ENCODE peak calls at places on chromosomes 1 and 21, in nine cellular contexts. P, X, N, F, M, K, H, U and W are unnamed samples.

GRCh38 chr21:39314155-39315027 is 959 bp upstream of the BRWD1 start:
- DNase-seq in M (peak; percentile 76), N (peak; percentile 59), U (peak; percentile 65), H (peak; percentile 75), F (no peak), K (peak; percentile 52), P (peak; percentile 47), X (no peak), W (peak; percentile 69)

GRCh38 chr21:39159342-39160063 is 23.7 kb downstream of the PSMG1 start:
- DNase-seq in P (no peak), F (no peak), X (no peak), H (no peak), U (peak; percentile 59), N (no peak), K (no peak), M (no peak), W (no peak)

GRCh38 chr1:7703321-7704213 is 67.5 kb upstream of the VAMP3 start:
- DNase-seq in K (no peak), U (no peak), X (peak; percentile 84), P (peak; percentile 28), H (no peak), M (no peak), N (no peak), F (no peak), W (no peak)

GRCh38 chr1:152036316-152037216 is at the start of gene S100A11:
- DNase-seq in N (peak; percentile 95), P (peak; percentile 81), H (peak; percentile 89), M (peak; percentile 73), U (peak; percentile 82), X (peak; percentile 97), F (peak; percentile 92), K (peak; percentile 80), W (peak; percentile 85)

GRCh38 chr1:10761503-10762152 is 34.8 kb downstream of the CASZ1 start:
- DNase-seq in F (peak; percentile 69), X (no peak), M (peak; percentile 69), U (no peak), K (no peak), P (peak; percentile 35), H (no peak), N (no peak), W (peak; percentile 9)

GRCh38 chr1:90391116-90391515 is 326.0 kb downstream of the BARHL2 start:
- DNase-seq in X (no peak), H (peak; percentile 65), K (no peak), P (no peak), F (no peak), U (peak; percentile 26), M (peak; percentile 49), N (no peak), W (peak; percentile 58)

GRCh38 chr1:204904228-204904810 is 33.7 kb downstream of the NFASC start:
- DNase-seq in M (no peak), F (no peak), U (no peak), K (no peak), P (no peak), X (no peak), N (no peak), H (no peak), W (no peak)

GRCh38 chr1:231958448-231958847 is 331.9 kb downstream of the DISC1 start:
- DNase-seq in U (peak; percentile 49), X (no peak), K (no peak), F (no peak), N (no peak), P (no peak), M (no peak), H (no peak), W (no peak)

GRCh38 chr1:111989531-111990025 is at the start of gene KCND3:
- DNase-seq in X (peak; percentile 79), K (peak; percentile 64), M (no peak), N (peak; percentile 55), P (peak; percentile 55), F (no peak), H (no peak), U (peak; percentile 3), W (peak; percentile 21)

GRCh38 chr1:236806634-236807033 is 11.5 kb downstream of the MTR start:
- DNase-seq in M (no peak), X (no peak), P (no peak), F (no peak), N (no peak), K (no peak), U (no peak), H (no peak), W (no peak)

GRCh38 chr1:95506736-95507404 is 272.9 kb downstream of the RWDD3 start:
- DNase-seq in U (no peak), X (no peak), M (no peak), P (no peak), K (no peak), F (no peak), N (no peak), H (no peak), W (no peak)

GRCh38 chr1:84774674-84775548 is 84.7 kb upstream of the SSX2IP start:
- DNase-seq in U (no peak), M (no peak), K (no peak), F (no peak), N (no peak), H (no peak), P (no peak), X (no peak), W (no peak)

GRCh38 chr1:45840704-45841103 is 37.3 kb downstream of the MAST2 start:
- DNase-seq in F (no peak), M (no peak), K (no peak), P (no peak), H (no peak), X (no peak), N (no peak), U (no peak), W (no peak)

GRCh38 chr1:22662318-22662717 is 9.3 kb downstream of the C1QB start:
- DNase-seq in H (no peak), U (no peak), P (no peak), X (no peak), F (no peak), K (no peak), N (no peak), M (no peak), W (no peak)

GRCh38 chr1:226063362-226064167 is 1.0 kb downstream of the H3-3A start:
- DNase-seq in M (peak; percentile 67), N (peak; percentile 57), U (peak; percentile 28), K (peak; percentile 70), X (peak; percentile 89), H (peak; percentile 12), F (peak; percentile 58), P (peak; percentile 52), W (peak; percentile 40)

GRCh38 chr1:210360852-210361477 is 32.3 kb downstream of the HHAT start:
- DNase-seq in K (peak; percentile 56), H (peak; percentile 82), F (no peak), U (peak; percentile 74), P (no peak), N (no peak), M (peak; percentile 49), X (no peak), W (peak; percentile 71)

GRCh38 chr21:42113926-42114409 is 42.9 kb downstream of the UMODL1 start:
- DNase-seq in X (peak; percentile 60), M (no peak), N (no peak), H (no peak), F (peak; percentile 77), K (peak; percentile 81), U (no peak), P (no peak), W (no peak)
- TF ChIP-seq CTCF in X (no peak), M (no peak), N (no peak), H (no peak), F (peak; percentile 85), K (peak; percentile 72), U (no peak), P (no peak), W (no peak)

GRCh38 chr1:42319871-42320484 is 15.1 kb downstream of the FOXJ3 start:
- DNase-seq in K (no peak), F (no peak), N (no peak), M (peak; percentile 34), X (no peak), U (no peak), H (no peak), P (no peak), W (no peak)
- H3K4me3 ChIP-seq in K (no peak overlapping the region), F (no peak overlapping the region), N (no peak overlapping the region), M (no peak overlapping the region), X (no peak overlapping the region), U (no peak overlapping the region), H (no peak overlapping the region), P (no peak overlapping the region), W (no peak overlapping the region)

DNA sequence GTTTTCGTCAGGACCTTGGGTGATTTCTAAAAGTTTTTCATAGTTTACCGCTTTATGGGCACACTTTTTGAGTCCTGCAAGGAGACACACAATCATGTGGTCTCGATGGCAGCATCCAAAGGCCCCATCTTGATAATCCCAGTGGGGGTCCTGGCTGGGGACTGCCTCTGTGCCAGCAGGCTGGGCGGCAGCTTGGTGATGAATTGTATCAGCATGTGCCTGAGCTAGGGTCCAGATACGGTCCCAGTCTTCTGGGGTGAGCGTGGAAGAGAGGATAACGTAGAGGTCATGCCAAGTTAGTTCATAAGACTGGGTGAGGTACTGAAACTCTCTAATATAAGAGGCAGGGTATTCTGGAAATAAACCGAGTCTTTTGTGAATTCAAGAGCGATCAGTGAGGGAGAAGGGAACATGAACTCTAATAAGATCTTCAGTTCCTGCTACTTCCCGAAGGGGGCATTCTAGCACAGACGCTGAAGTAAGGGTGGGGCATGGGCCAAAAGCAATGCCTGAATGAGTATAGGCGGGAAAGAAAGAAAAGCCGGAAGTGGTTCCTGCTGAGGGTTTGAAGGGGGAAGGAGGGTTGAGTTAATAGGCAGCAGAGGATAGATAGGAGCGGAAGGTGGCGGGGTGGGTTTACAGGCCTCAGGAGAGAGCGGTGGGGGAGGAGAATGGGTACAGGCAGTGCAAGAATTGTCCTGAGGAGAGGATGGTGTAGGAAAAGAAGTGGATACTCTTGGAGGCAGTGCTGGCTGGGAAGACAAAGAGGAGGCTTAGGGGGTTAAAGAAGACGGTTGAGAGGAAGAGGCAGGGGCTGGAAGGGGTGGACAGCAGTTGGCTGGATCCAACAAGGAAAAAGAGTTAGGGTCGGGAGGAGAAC is 1.6 kb downstream of the ERVH48-1 start:
- DNase-seq in X (peak; percentile 78), M (peak; percentile 78), F (peak; percentile 70), K (peak; percentile 72), U (peak; percentile 86), H (peak; percentile 87), P (peak; percentile 82), N (peak; percentile 59), W (peak; percentile 90)
- TF ChIP-seq CTCF in X (peak; percentile 79), M (peak; percentile 77), F (peak; percentile 79), K (peak; percentile 85), U (peak; percentile 93), H (peak; percentile 77), P (peak; percentile 51), N (peak; percentile 75), W (peak; percentile 76)

DNA sequence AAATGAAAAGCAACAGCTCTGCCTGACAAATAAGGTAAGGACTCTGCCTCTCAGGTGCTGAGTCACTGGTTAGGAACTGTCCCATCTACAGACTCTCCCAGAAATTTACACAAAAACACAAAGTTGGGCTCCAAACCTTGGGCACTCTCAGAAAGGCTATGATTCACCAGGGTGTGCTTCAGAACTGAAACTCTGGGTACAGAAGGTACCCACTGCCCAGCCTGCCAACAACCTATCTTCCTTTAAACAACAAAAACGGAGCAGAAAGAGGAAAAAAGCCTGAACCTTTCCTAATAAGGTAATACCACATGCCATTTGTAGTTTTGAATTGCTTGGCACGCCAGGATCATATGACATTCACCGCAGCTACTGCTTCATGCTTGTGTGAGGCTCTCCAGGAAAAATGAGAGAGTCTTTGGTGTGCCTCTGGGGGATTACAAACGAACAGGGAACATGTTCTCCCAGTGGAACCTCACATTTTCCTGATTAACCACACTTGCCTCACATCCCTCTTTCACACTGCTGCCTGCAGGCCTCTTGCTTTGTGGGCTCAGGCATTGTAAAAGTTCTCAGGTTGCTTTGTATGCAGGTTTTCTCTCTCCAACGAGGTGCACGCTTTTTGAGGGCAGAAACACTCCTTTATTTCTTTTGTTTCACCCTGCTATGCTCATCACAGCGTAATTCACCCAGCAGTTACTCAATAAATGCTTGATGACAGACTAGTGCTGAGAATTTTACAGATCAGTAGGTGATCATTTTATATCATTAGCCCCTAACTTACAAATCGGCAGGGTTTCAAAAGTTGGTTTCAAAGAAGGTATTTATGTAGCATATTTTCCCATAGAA is 65.1 kb downstream of the GADD45A start:
- DNase-seq in X (no peak), N (no peak), F (no peak), U (peak; percentile 83), P (no peak), K (no peak), M (peak; percentile 76), H (peak; percentile 91), W (peak; percentile 87)
- H3K4me3 ChIP-seq in X (no peak overlapping the region), N (no peak overlapping the region), F (peak overlapping the region; percentile 45), U (peak overlapping the region; percentile 6), P (no peak overlapping the region), K (no peak overlapping the region), M (no peak overlapping the region), H (peak overlapping the region; percentile 2), W (no peak overlapping the region)